ENCODE peak calls at places on chromosome 22, in nine cellular contexts. One of them, this sample, is unnamed.

GRCh38 chr22:30212996-30213441 is 33.5 kb downstream of the LIF start:
- DNase-seq in AG04450: no peak
- DNase-seq in suprapubic skin: no peak
- DNase-seq in natural killer cell: no peak
- DNase-seq in left colon: no peak
- DNase-seq in amniotic stem cell: no peak
- DNase-seq in transverse colon: no peak
- DNase-seq in COR-L47: no peak
- DNase-seq in sigmoid colon: no peak
- DNase-seq in this sample: no peak

GRCh38 chr22:24191381-24191841 is 10.1 kb downstream of the SUSD2 start:
- DNase-seq in AG04450: no peak
- DNase-seq in suprapubic skin: peak
- DNase-seq in natural killer cell: no peak
- DNase-seq in left colon: no peak
- DNase-seq in amniotic stem cell: no peak
- DNase-seq in transverse colon: no peak
- DNase-seq in COR-L47: no peak
- DNase-seq in sigmoid colon: no peak
- DNase-seq in this sample: no peak

GRCh38 chr22:23774922-23775436 is 2.3 kb downstream of the MMP11 start:
- DNase-seq in AG04450: no peak
- DNase-seq in suprapubic skin: no peak
- DNase-seq in natural killer cell: no peak
- DNase-seq in left colon: no peak
- DNase-seq in amniotic stem cell: no peak
- DNase-seq in transverse colon: no peak
- DNase-seq in COR-L47: no peak
- DNase-seq in sigmoid colon: no peak
- DNase-seq in this sample: no peak

GRCh38 chr22:26722159-26722558 is 64.8 kb downstream of the MIAT start:
- DNase-seq in AG04450: no peak
- DNase-seq in suprapubic skin: no peak
- DNase-seq in natural killer cell: no peak
- DNase-seq in left colon: no peak
- DNase-seq in amniotic stem cell: no peak
- DNase-seq in transverse colon: no peak
- DNase-seq in COR-L47: no peak
- DNase-seq in sigmoid colon: no peak
- DNase-seq in this sample: no peak

GRCh38 chr22:39297490-39298193 is 21.8 kb downstream of the RPL3 start:
- DNase-seq in AG04450: no peak
- DNase-seq in suprapubic skin: no peak
- DNase-seq in natural killer cell: no peak
- DNase-seq in left colon: no peak
- DNase-seq in amniotic stem cell: no peak
- DNase-seq in transverse colon: peak
- DNase-seq in COR-L47: no peak
- DNase-seq in sigmoid colon: no peak
- DNase-seq in this sample: peak

GRCh38 chr22:27668828-27669797 is 132.4 kb downstream of the MN1 start:
- DNase-seq in AG04450: no peak
- DNase-seq in suprapubic skin: no peak
- DNase-seq in natural killer cell: no peak
- DNase-seq in left colon: peak
- DNase-seq in amniotic stem cell: no peak
- DNase-seq in transverse colon: peak
- DNase-seq in COR-L47: no peak
- DNase-seq in sigmoid colon: no peak
- DNase-seq in this sample: peak

GRCh38 chr22:36471341-36471821 is 10.1 kb downstream of the TXN2 start:
- DNase-seq in AG04450: no peak
- DNase-seq in suprapubic skin: no peak
- DNase-seq in natural killer cell: no peak
- DNase-seq in left colon: no peak
- DNase-seq in amniotic stem cell: no peak
- DNase-seq in transverse colon: no peak
- DNase-seq in COR-L47: no peak
- DNase-seq in sigmoid colon: peak
- DNase-seq in this sample: no peak

GRCh38 chr22:43883719-43884415 is 7.9 kb downstream of the PNPLA5 start:
- DNase-seq in AG04450: no peak
- DNase-seq in suprapubic skin: no peak
- DNase-seq in natural killer cell: no peak
- DNase-seq in left colon: no peak
- DNase-seq in amniotic stem cell: no peak
- DNase-seq in transverse colon: no peak
- DNase-seq in COR-L47: no peak
- DNase-seq in sigmoid colon: peak
- DNase-seq in this sample: no peak

GRCh38 chr22:44118645-44119315 is 61.9 kb upstream of the PARVG start:
- DNase-seq in AG04450: no peak
- DNase-seq in suprapubic skin: no peak
- DNase-seq in natural killer cell: no peak
- DNase-seq in left colon: no peak
- DNase-seq in amniotic stem cell: no peak
- DNase-seq in transverse colon: no peak
- DNase-seq in COR-L47: no peak
- DNase-seq in sigmoid colon: peak
- DNase-seq in this sample: no peak

GRCh38 chr22:45504703-45505341 is 2.1 kb downstream of the FBLN1 start:
- DNase-seq in AG04450: no peak
- DNase-seq in suprapubic skin: no peak
- DNase-seq in natural killer cell: no peak
- DNase-seq in left colon: no peak
- DNase-seq in amniotic stem cell: no peak
- DNase-seq in transverse colon: no peak
- DNase-seq in COR-L47: no peak
- DNase-seq in sigmoid colon: no peak
- DNase-seq in this sample: peak

GRCh38 chr22:25518000-25518663 is 46.3 kb upstream of the GRK3 start:
- DNase-seq in AG04450: no peak
- DNase-seq in suprapubic skin: no peak
- DNase-seq in natural killer cell: no peak
- DNase-seq in left colon: no peak
- DNase-seq in amniotic stem cell: no peak
- DNase-seq in transverse colon: no peak
- DNase-seq in COR-L47: no peak
- DNase-seq in sigmoid colon: no peak
- DNase-seq in this sample: no peak

GRCh38 chr22:38982008-38982927 is at the start of gene APOBEC3B:
- DNase-seq in AG04450: peak
- DNase-seq in suprapubic skin: peak
- DNase-seq in natural killer cell: peak
- DNase-seq in left colon: peak
- DNase-seq in amniotic stem cell: peak
- DNase-seq in transverse colon: peak
- DNase-seq in COR-L47: peak
- DNase-seq in sigmoid colon: peak
- DNase-seq in this sample: no peak

GRCh38 chr22:20940178-20940790 is 23.1 kb downstream of the CRKL start:
- DNase-seq in AG04450: no peak
- DNase-seq in suprapubic skin: no peak
- DNase-seq in natural killer cell: no peak
- DNase-seq in left colon: no peak
- DNase-seq in amniotic stem cell: no peak
- DNase-seq in transverse colon: no peak
- DNase-seq in COR-L47: no peak
- DNase-seq in sigmoid colon: no peak
- DNase-seq in this sample: peak

GRCh38 chr22:29325356-29325755 is 9.9 kb upstream of the RASL10A start:
- DNase-seq in AG04450: no peak
- DNase-seq in suprapubic skin: no peak
- DNase-seq in natural killer cell: no peak
- DNase-seq in left colon: no peak
- DNase-seq in amniotic stem cell: no peak
- DNase-seq in transverse colon: no peak
- DNase-seq in COR-L47: no peak
- DNase-seq in sigmoid colon: no peak
- DNase-seq in this sample: no peak

GRCh38 chr22:32325416-32325801 is 32.3 kb upstream of the RFPL3 start:
- DNase-seq in AG04450: no peak
- DNase-seq in suprapubic skin: no peak
- DNase-seq in natural killer cell: no peak
- DNase-seq in left colon: no peak
- DNase-seq in amniotic stem cell: no peak
- DNase-seq in transverse colon: no peak
- DNase-seq in COR-L47: peak
- DNase-seq in sigmoid colon: no peak
- DNase-seq in this sample: no peak

GRCh38 chr22:19776433-19777031 is 16.0 kb downstream of the TBX1 start:
- DNase-seq in AG04450: no peak
- DNase-seq in suprapubic skin: no peak
- DNase-seq in natural killer cell: no peak
- DNase-seq in left colon: no peak
- DNase-seq in amniotic stem cell: no peak
- DNase-seq in transverse colon: no peak
- DNase-seq in COR-L47: no peak
- DNase-seq in sigmoid colon: no peak
- DNase-seq in this sample: no peak

GRCh38 chr22:44898236-44898635 is 111.6 kb downstream of the PHF21B start:
- DNase-seq in AG04450: no peak
- DNase-seq in suprapubic skin: peak
- DNase-seq in natural killer cell: no peak
- DNase-seq in left colon: no peak
- DNase-seq in amniotic stem cell: no peak
- DNase-seq in transverse colon: peak
- DNase-seq in COR-L47: no peak
- DNase-seq in sigmoid colon: no peak
- DNase-seq in this sample: no peak

GRCh38 chr22:34696557-34696956 is 369.4 kb upstream of the ISX start:
- DNase-seq in AG04450: no peak
- DNase-seq in suprapubic skin: no peak
- DNase-seq in natural killer cell: no peak
- DNase-seq in left colon: no peak
- DNase-seq in amniotic stem cell: no peak
- DNase-seq in transverse colon: no peak
- DNase-seq in COR-L47: no peak
- DNase-seq in sigmoid colon: no peak
- DNase-seq in this sample: no peak

GRCh38 chr22:22948651-22949611 is 61.3 kb downstream of the IGLL5 start:
- DNase-seq in AG04450: no peak
- DNase-seq in suprapubic skin: peak
- DNase-seq in natural killer cell: no peak
- DNase-seq in left colon: no peak
- DNase-seq in amniotic stem cell: no peak
- DNase-seq in transverse colon: no peak
- DNase-seq in COR-L47: no peak
- DNase-seq in sigmoid colon: no peak
- DNase-seq in this sample: no peak

GRCh38 chr22:22888509-22889353 is 1.1 kb downstream of the IGLL5 start:
- DNase-seq in AG04450: no peak
- DNase-seq in suprapubic skin: no peak
- DNase-seq in natural killer cell: no peak
- DNase-seq in left colon: no peak
- DNase-seq in amniotic stem cell: no peak
- DNase-seq in transverse colon: no peak
- DNase-seq in COR-L47: no peak
- DNase-seq in sigmoid colon: no peak
- DNase-seq in this sample: no peak

GRCh38 chr22:19098157-19098556 is 24.1 kb downstream of the DGCR2 start:
- DNase-seq in AG04450: no peak
- DNase-seq in suprapubic skin: no peak
- DNase-seq in natural killer cell: no peak
- DNase-seq in left colon: no peak
- DNase-seq in amniotic stem cell: no peak
- DNase-seq in transverse colon: no peak
- DNase-seq in COR-L47: no peak
- DNase-seq in sigmoid colon: peak
- DNase-seq in this sample: no peak

GRCh38 chr22:26681395-26681821 is 24.0 kb downstream of the MIAT start:
- DNase-seq in AG04450: peak
- DNase-seq in suprapubic skin: no peak
- DNase-seq in natural killer cell: no peak
- DNase-seq in left colon: no peak
- DNase-seq in amniotic stem cell: no peak
- DNase-seq in transverse colon: no peak
- DNase-seq in COR-L47: no peak
- DNase-seq in sigmoid colon: no peak
- DNase-seq in this sample: no peak

GRCh38 chr22:29457730-29458129 is 19.3 kb downstream of the RFPL1 start:
- DNase-seq in AG04450: no peak
- DNase-seq in suprapubic skin: no peak
- DNase-seq in natural killer cell: no peak
- DNase-seq in left colon: no peak
- DNase-seq in amniotic stem cell: no peak
- DNase-seq in transverse colon: peak
- DNase-seq in COR-L47: peak
- DNase-seq in sigmoid colon: no peak
- DNase-seq in this sample: peak

GRCh38 chr22:46578251-46578823 is 40.9 kb upstream of the CELSR1 start:
- DNase-seq in AG04450: no peak
- DNase-seq in suprapubic skin: peak
- DNase-seq in natural killer cell: no peak
- DNase-seq in left colon: no peak
- DNase-seq in amniotic stem cell: no peak
- DNase-seq in transverse colon: no peak
- DNase-seq in COR-L47: no peak
- DNase-seq in sigmoid colon: peak
- DNase-seq in this sample: no peak

GRCh38 chr22:30270841-30271240 is 4.2 kb upstream of the OSM start:
- DNase-seq in AG04450: no peak
- DNase-seq in suprapubic skin: no peak
- DNase-seq in natural killer cell: no peak
- DNase-seq in left colon: peak
- DNase-seq in amniotic stem cell: no peak
- DNase-seq in transverse colon: peak
- DNase-seq in COR-L47: no peak
- DNase-seq in sigmoid colon: peak
- DNase-seq in this sample: no peak

GRCh38 chr22:31085928-31086327 is 4.8 kb downstream of the SMTN start:
- DNase-seq in AG04450: no peak
- DNase-seq in suprapubic skin: no peak
- DNase-seq in natural killer cell: no peak
- DNase-seq in left colon: no peak
- DNase-seq in amniotic stem cell: no peak
- DNase-seq in transverse colon: no peak
- DNase-seq in COR-L47: no peak
- DNase-seq in sigmoid colon: no peak
- DNase-seq in this sample: no peak

GRCh38 chr22:22391543-22391942 is 117.0 kb downstream of the ZNF280B start:
- DNase-seq in AG04450: no peak
- DNase-seq in suprapubic skin: no peak
- DNase-seq in natural killer cell: no peak
- DNase-seq in left colon: no peak
- DNase-seq in amniotic stem cell: no peak
- DNase-seq in transverse colon: no peak
- DNase-seq in COR-L47: no peak
- DNase-seq in sigmoid colon: no peak
- DNase-seq in this sample: no peak

GRCh38 chr22:45612940-45613339 is 58.7 kb upstream of the ATXN10 start:
- DNase-seq in AG04450: no peak
- DNase-seq in suprapubic skin: no peak
- DNase-seq in natural killer cell: peak
- DNase-seq in left colon: no peak
- DNase-seq in amniotic stem cell: no peak
- DNase-seq in transverse colon: no peak
- DNase-seq in COR-L47: no peak
- DNase-seq in sigmoid colon: no peak
- DNase-seq in this sample: no peak

GRCh38 chr22:49398646-49399045 is 429.0 kb downstream of the BRD1 start:
- DNase-seq in AG04450: no peak
- DNase-seq in suprapubic skin: peak
- DNase-seq in natural killer cell: no peak
- DNase-seq in left colon: no peak
- DNase-seq in amniotic stem cell: no peak
- DNase-seq in transverse colon: no peak
- DNase-seq in COR-L47: no peak
- DNase-seq in sigmoid colon: no peak
- DNase-seq in this sample: no peak

GRCh38 chr22:19959043-19959586 is 17.5 kb upstream of the TXNRD2 start:
- DNase-seq in AG04450: no peak
- DNase-seq in suprapubic skin: peak
- DNase-seq in natural killer cell: no peak
- DNase-seq in left colon: peak
- DNase-seq in amniotic stem cell: no peak
- DNase-seq in transverse colon: peak
- DNase-seq in COR-L47: no peak
- DNase-seq in sigmoid colon: peak
- DNase-seq in this sample: no peak

GRCh38 chr22:21755855-21756284 is 20.3 kb upstream of the YPEL1 start:
- DNase-seq in AG04450: peak
- DNase-seq in suprapubic skin: no peak
- DNase-seq in natural killer cell: no peak
- DNase-seq in left colon: no peak
- DNase-seq in amniotic stem cell: peak
- DNase-seq in transverse colon: no peak
- DNase-seq in COR-L47: no peak
- DNase-seq in sigmoid colon: no peak
- DNase-seq in this sample: no peak

This sample was measured in NCI-H2171 treated with DMSO at 0.1 percent for 48 hours.